ENCODE peak calls at places on chromosomes 4 and X, in nine cellular contexts. Q is foreskin fibroblast; Z is CD8-positive, alpha-beta T cell; O is tibial artery; S is left ventricle myocardium inferior; B is transverse colon; F is fibroblast of mammary gland; G is GM12865; Y is cardiac muscle cell. L is an unnamed sample.

GRCh38 chr4:7434766-7435150 is at the start of gene PSAPL1:
- DNase-seq in O (no peak), S (peak; percentile 27), F (peak; percentile 12), Q (no peak), Y (peak; percentile 82), Z (no peak), G (no peak), B (peak; percentile 33), L (peak; percentile 31)

GRCh38 chrX:46837543-46838481 is 969 bp downstream of the RP2 start:
- DNase-seq in G (peak; percentile 36), Q (no peak), Z (no peak), O (no peak), S (no peak), F (peak; percentile 41), Y (no peak), B (no peak), L (peak; percentile 43)

GRCh38 chrX:69139516-69139915 is 25.7 kb downstream of the PJA1 start:
- DNase-seq in O (no peak), S (no peak), Y (no peak), Z (no peak), G (no peak), Q (no peak), B (no peak), F (no peak), L (no peak)

GRCh38 chr4:2830632-2831610 is 12.7 kb upstream of the ADD1 start:
- DNase-seq in F (no peak), S (peak; percentile 4), B (peak; percentile 6), O (peak; percentile 58), Z (peak; percentile 37), G (no peak), Q (no peak), Y (no peak), L (no peak)

GRCh38 chr4:112938461-112939058 is 110.9 kb upstream of the ANK2 start:
- DNase-seq in S (no peak), B (no peak), G (peak; percentile 53), O (no peak), Z (no peak), Y (peak; percentile 19), Q (peak; percentile 21), F (peak; percentile 69), L (peak; percentile 72)

GRCh38 chrX:35664838-35665237 is 133.3 kb upstream of the MAGEB16 start:
- DNase-seq in S (no peak), G (no peak), O (no peak), F (no peak), Q (no peak), B (no peak), Y (peak; percentile 40), Z (no peak), L (no peak)

GRCh38 chr4:172962564-172963353 is 205.9 kb upstream of the GALNT7 start:
- DNase-seq in Q (peak; percentile 83), O (peak; percentile 80), Z (no peak), G (no peak), Y (no peak), B (peak; percentile 67), S (no peak), F (peak; percentile 84), L (peak; percentile 33)

GRCh38 chr4:110149089-110149488 is 49.3 kb downstream of the ELOVL6 start:
- DNase-seq in Q (no peak), Y (no peak), F (no peak), O (no peak), G (no peak), Z (no peak), B (no peak), S (no peak), L (no peak)

GRCh38 chr4:88672987-88673386 is 24.6 kb downstream of the NAP1L5 start:
- DNase-seq in S (no peak), F (peak; percentile 56), Y (peak; percentile 61), G (peak; percentile 42), O (no peak), Z (no peak), B (no peak), Q (peak; percentile 28), L (peak; percentile 75)

GRCh38 chrX:149910178-149910695 is 19.1 kb upstream of the HSFX4 start:
- DNase-seq in S (no peak), G (no peak), Q (no peak), Y (peak; percentile 5), B (no peak), F (no peak), Z (no peak), O (no peak), L (no peak)

GRCh38 chr4:55947254-55947882 is 1.4 kb upstream of the CEP135 start:
- DNase-seq in S (no peak), Z (no peak), B (peak; percentile 13), O (no peak), Y (no peak), Q (peak; percentile 7), F (no peak), G (peak; percentile 78), L (peak; percentile 22)

GRCh38 chr4:185246453-185246852 is 37.1 kb downstream of the SNX25 start:
- DNase-seq in S (no peak), Z (no peak), F (no peak), G (no peak), O (no peak), Y (no peak), B (no peak), Q (no peak), L (no peak)

DNA sequence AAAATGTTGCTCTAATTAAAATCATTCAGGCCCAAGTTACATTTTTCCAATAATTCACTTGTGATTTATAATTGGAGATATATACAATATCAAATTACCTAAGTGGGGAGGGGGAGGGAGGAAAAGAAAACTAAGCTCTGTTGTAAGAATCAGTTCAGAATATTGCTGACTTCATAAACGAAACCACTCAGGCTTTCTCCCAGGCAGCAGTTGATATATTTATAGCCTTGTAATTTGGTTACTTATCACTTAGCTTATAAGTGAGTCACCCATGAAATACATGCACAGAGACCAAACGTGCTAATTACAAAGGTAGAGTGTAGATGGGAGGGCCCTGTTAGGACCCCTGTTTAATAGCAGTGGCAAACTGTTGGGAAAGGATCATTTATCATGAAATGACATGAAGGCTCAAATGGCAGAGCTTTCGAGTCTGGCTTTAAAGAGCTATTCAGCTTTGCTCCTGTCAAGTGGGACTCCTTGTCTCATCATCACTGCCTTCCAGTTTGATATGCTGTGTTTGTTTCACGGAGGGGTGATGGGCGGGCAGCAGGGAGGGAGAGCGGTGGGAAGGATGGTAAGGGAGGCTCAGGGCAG is 105.6 kb upstream of the PGRMC2 start:
- DNase-seq in O (no peak), Q (no peak), S (no peak), Y (peak; percentile 82), Z (no peak), F (peak; percentile 51), G (peak; percentile 5), B (no peak), L (peak; percentile 70)
- H3K4me3 ChIP-seq in O (no peak overlapping the region), Q (no peak overlapping the region), S (peak overlapping the region; percentile 18), Y (no peak overlapping the region), Z (no peak overlapping the region), F (no peak overlapping the region), G (no peak overlapping the region), B (no peak overlapping the region), L (no peak overlapping the region)

DNA sequence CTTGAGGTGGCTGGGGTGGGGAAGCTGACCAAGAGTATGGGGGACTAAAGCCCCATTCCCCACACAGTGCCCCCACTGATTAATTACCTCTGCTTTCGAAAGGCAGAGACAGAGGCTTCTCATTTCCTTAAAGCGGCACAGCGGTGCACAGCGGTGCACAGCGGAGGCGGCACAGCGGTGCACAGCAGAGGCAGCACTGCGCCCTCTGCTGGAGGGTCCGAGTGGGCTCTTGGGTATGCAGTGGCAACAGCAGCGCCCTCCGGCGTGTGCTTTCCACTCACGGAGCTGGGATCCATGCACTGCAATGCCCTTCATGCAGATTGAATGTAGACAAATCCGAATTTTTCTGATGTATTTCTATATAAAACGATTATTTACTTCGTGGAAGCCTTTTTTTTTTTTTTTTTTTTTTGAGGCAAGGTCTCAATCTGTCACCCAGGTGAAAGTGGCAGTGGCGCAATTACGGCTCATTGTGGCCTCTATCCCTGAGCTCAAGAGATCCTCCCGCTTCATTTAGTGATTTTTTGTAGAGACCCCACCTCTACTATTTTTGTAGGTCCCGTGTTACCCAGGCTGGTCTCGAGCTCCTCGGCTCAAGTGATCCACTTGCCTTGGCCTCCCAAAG is 19.7 kb upstream of the PRPS2 start:
- DNase-seq in Q (peak; percentile 15), Z (peak; percentile 75), O (no peak), S (peak; percentile 22), B (peak; percentile 66), G (peak; percentile 84), Y (peak; percentile 63), F (peak; percentile 54), L (peak; percentile 69)
- TF ChIP-seq CTCF in Q (peak; percentile 59), Z (peak; percentile 78), O (no peak), S (peak; percentile 61), B (peak; percentile 43), G (peak; percentile 92), Y (peak; percentile 79), F (peak; percentile 68), L (peak; percentile 78)

GRCh38 chr4:168817418-168817817 is 192.6 kb downstream of the CBR4 start:
- DNase-seq in O (no peak), Z (no peak), Q (no peak), F (no peak), B (no peak), S (no peak), G (no peak), Y (no peak), L (no peak)
- H3K4me3 ChIP-seq in O (peak overlapping the region; percentile 30), Z (no peak overlapping the region), Q (peak overlapping the region; percentile 39), F (no peak overlapping the region), B (peak overlapping the region; percentile 31), S (peak overlapping the region; percentile 44), G (no peak overlapping the region), Y (no peak overlapping the region), L (no peak overlapping the region)

GRCh38 chr4:164700471-164700870 is 53.5 kb upstream of the SMIM31 start:
- DNase-seq in O (no peak), F (peak; percentile 4), G (peak; percentile 59), Z (no peak), Y (peak; percentile 39), S (no peak), B (no peak), Q (no peak), L (no peak)
- TF ChIP-seq CTCF in O (no peak), F (peak; percentile 15), G (peak; percentile 57), Z (no peak), Y (no peak), S (peak; percentile 29), B (no peak), Q (no peak), L (no peak)

GRCh38 chr4:138162259-138162658 is 79.9 kb downstream of the SLC7A11 start:
- DNase-seq in Y (no peak), O (no peak), S (no peak), Z (no peak), F (peak; percentile 4), G (no peak), Q (no peak), B (no peak), L (no peak)
- H3K4me3 ChIP-seq in Y (no peak overlapping the region), O (no peak overlapping the region), S (no peak overlapping the region), Z (no peak overlapping the region), F (no peak overlapping the region), G (no peak overlapping the region), Q (no peak overlapping the region), B (no peak overlapping the region), L (no peak overlapping the region)

L was measured in choroid plexus epithelial cell.